ENCODE peak calls at places on chromosome 10, in four cellular contexts. G, Y, A and R are unnamed samples.
A peak's percentile ranks its signal among the peaks of the same experiment; 100 is the strongest.

GRCh38 chr10:58932126-58932525 is 244.3 kb upstream of the PHYHIPL start:
- DNase-seq in G (peak; percentile 4), Y (no peak), A (no peak), R (no peak)

GRCh38 chr10:79463578-79464496 is 18.4 kb upstream of the ZCCHC24 start:
- DNase-seq in G (no peak), Y (no peak), A (no peak), R (no peak)

GRCh38 chr10:71090801-71091200 is 121.6 kb upstream of the UNC5B start:
- DNase-seq in G (no peak), Y (no peak), A (no peak), R (no peak)

GRCh38 chr10:114987995-114988394 is 50.0 kb downstream of the TRUB1 start:
- DNase-seq in G (peak; percentile 92), Y (no peak), A (no peak), R (no peak)

GRCh38 chr10:67784584-67784983 is 53.4 kb downstream of the DNAJC12 start:
- DNase-seq in G (peak; percentile 8), Y (no peak), A (no peak), R (no peak)

GRCh38 chr10:70477661-70478162 is 855 bp upstream of the PALD1 start:
- DNase-seq in G (peak; percentile 18), Y (peak; percentile 40), A (peak; percentile 85), R (peak; percentile 23)

GRCh38 chr10:117353700-117354099 is 21.5 kb downstream of the PDZD8 start:
- DNase-seq in G (no peak), Y (no peak), A (no peak), R (no peak)

GRCh38 chr10:45008524-45009161 is 7.9 kb downstream of the ZNF22 start:
- DNase-seq in G (peak; percentile 89), Y (no peak), A (peak; percentile 87), R (no peak)

GRCh38 chr10:132450466-132450824 is 53.4 kb downstream of the PWWP2B start:
- DNase-seq in G (no peak), Y (peak; percentile 16), A (no peak), R (peak; percentile 10)

GRCh38 chr10:3033925-3034324 is 33.4 kb upstream of the PFKP start:
- DNase-seq in G (no peak), Y (no peak), A (no peak), R (no peak)

GRCh38 chr10:24425151-24425550 is 216.2 kb downstream of the KIAA1217 start:
- DNase-seq in G (no peak), Y (no peak), A (no peak), R (no peak)

GRCh38 chr10:20658158-20658557 is 239.0 kb downstream of the NEBL start:
- DNase-seq in G (no peak), Y (no peak), A (no peak), R (no peak)

GRCh38 chr10:113876461-113876860 is 22.0 kb downstream of the NHLRC2 start:
- DNase-seq in G (no peak), Y (no peak), A (no peak), R (no peak)

GRCh38 chr10:113879691-113880090 is 25.2 kb downstream of the NHLRC2 start:
- DNase-seq in G (no peak), Y (no peak), A (no peak), R (no peak)

GRCh38 chr10:113880236-113880635 is 25.8 kb downstream of the NHLRC2 start:
- DNase-seq in G (peak; percentile 55), Y (no peak), A (no peak), R (no peak)

GRCh38 chr10:113872139-113873030 is 17.9 kb downstream of the NHLRC2 start:
- DNase-seq in G (no peak), Y (no peak), A (no peak), R (no peak)

DNA sequence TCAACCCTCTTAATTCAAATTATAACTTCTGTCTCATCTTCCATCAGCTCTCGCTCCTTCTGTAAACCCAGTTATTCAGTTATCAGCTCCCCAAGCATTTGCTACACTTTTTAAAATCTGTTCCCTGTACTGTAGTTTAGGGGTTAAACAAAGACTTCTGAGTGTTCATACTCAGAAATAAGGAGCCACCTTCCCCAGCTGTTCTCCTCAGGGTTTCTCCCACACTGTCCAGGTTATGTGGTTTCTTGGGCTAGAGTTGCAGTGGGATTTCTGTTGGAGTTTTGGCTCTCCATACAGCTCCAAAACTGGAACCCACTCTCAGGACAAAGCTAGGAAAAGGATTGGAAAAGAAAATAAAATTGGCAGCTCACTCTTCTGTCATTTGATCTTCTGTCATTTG is 20.8 kb downstream of the NHLRC2 start:
- DNase-seq in G (no peak), Y (no peak), A (no peak), R (no peak)
- H3K27ac ChIP-seq in G (no peak overlapping the region), Y (no peak overlapping the region), A (no peak overlapping the region), R (no peak overlapping the region)

GRCh38 chr10:73731588-73732375 is 12.4 kb upstream of the SEC24C start:
- DNase-seq in G (no peak), Y (no peak), A (no peak), R (no peak)

GRCh38 chr10:73732931-73733623 is 11.1 kb upstream of the SEC24C start:
- DNase-seq in G (no peak), Y (no peak), A (no peak), R (no peak)

GRCh38 chr10:73732426-73732825 is 11.7 kb upstream of the SEC24C start:
- DNase-seq in G (no peak), Y (no peak), A (no peak), R (no peak)

GRCh38 chr10:73734028-73734720 is 10.0 kb upstream of the SEC24C start:
- DNase-seq in G (no peak), Y (no peak), A (no peak), R (no peak)

DNA sequence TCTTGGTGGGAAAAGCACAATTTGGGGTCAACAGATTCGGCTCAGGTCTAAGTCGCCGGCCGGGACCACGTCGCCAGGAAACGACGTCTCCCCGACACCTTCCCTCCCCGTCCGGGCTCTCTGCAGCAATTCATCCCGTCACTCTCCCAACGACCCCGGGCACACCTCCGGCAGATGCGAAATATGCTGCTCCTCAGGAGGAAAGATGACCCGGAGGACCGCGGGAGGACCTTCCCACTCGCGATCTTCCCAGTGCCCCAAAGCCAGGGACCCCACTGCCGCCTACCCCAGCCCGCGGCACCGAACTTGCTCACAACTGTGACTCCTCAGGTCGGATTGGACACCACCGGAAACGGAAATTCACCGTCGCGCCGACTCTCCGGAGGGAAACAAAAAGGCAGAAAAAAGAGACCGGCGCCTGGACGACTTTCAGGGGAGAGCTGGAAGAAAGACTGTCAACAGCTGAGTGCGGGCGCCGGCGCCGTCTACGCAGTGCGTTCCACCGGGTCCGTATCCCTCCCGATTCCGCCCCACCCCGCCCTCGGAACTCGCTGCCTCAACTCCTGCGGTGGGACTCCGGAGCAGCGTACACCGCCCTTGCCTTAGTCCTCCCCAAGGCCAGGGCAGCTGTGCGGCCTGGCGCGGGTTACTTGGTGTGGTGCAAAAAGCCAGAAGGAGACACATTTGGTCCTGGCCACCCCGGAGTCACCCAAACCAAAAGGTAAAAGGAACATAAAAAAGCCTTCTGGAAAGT is 13.8 kb upstream of the SEC24C start:
- DNase-seq in G (peak; percentile 87), Y (peak; percentile 88), A (peak; percentile 87), R (peak; percentile 91)
- TF ChIP-seq POLR2A in G (peak; percentile 75), Y (peak; percentile 55), A (peak; percentile 86), R (peak; percentile 65)

GRCh38 chr10:32372000-32372875 is 25.3 kb upstream of the EPC1 start:
- DNase-seq in G (no peak), Y (peak; percentile 53), A (no peak), R (no peak)
- H3K27ac ChIP-seq in G (no peak overlapping the region), Y (no peak overlapping the region), A (no peak overlapping the region), R (no peak overlapping the region)

DNA sequence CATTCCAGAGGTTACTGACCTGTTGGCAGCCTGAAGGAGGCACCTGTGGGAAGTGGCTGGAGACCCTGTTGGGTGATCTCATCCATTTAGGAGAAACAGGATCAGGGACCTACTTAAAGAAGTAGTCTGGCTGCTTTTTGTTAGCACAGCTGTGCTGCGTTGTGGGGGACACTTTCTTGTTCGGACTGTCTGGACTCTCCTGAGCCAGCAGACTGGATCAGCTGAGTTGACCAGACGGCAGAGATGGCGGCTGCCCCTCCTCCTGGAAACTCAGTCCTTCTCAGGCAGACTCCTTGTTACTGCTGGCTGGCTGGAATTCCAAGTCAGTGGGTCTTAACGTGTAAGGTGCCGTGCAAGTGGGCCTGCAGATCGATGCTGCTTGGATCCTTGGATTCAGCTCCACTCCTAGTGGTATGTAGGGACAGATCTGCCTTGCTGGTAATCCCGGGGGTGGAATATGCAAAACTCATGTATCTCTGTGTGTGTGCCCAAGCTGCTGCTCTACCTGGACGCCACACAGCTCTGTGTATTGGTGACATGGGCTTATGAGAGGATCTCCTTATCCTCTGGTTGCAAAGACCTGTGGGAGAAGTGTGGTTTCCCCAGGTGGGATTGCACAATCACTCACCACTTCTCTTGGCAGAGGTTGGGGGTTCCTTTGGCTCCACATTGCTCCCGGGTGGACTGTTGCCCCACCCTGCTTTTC is 87.3 kb downstream of the CCSER2 start:
- DNase-seq in G (no peak), Y (peak; percentile 31), A (no peak), R (peak; percentile 33)
- TF ChIP-seq POLR2A in G (no peak), Y (no peak), A (no peak), R (no peak)

DNA sequence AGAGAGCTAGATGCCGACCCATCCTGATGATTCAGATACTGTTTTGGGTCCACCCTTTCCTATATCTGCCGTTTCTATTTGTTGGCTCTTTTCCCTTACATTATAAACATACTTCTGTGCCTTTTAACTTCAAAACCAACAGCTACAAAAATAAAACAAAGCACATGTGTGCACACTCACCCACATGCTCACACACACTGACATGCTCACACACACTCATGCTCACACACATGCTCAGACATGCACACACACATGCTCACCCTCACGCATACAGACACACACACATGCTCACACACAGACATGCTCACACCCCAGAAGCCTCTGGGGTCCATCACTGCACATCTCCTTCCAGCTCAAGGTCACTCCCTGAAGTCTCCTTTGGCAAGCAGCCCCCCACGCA is 88.1 kb downstream of the TCERG1L start:
- DNase-seq in G (no peak), Y (no peak), A (no peak), R (no peak)
- H3K27ac ChIP-seq in G (no peak overlapping the region), Y (no peak overlapping the region), A (no peak overlapping the region), R (no peak overlapping the region)

GRCh38 chr10:63268798-63269503 is 135.8 kb downstream of the NRBF2 start:
- DNase-seq in G (peak; percentile 97), Y (peak; percentile 66), A (peak; percentile 94), R (peak; percentile 89)
- TF ChIP-seq POLR2A in G (peak; percentile 98), Y (peak; percentile 99), A (peak; percentile 90), R (peak; percentile 98)

GRCh38 chr10:4770766-4771553 is 55.0 kb upstream of the AKR1E2 start:
- DNase-seq in G (peak; percentile 98), Y (no peak), A (peak; percentile 81), R (no peak)
- H3K27ac ChIP-seq in G (peak overlapping the region; percentile 60), Y (no peak overlapping the region), A (peak overlapping the region; percentile 38), R (peak overlapping the region; percentile 13)